ENCODE peak calls at places on chromosomes 6 and 20, in nine cellular contexts. One of them, this sample, is unnamed.

GRCh38 chr6:87391334-87391733 is 16.4 kb upstream of the CFAP206 start:
- DNase-seq in RWPE1: peak
- DNase-seq in OCI-LY7: peak
- DNase-seq in adrenal gland: peak
- DNase-seq in coronary artery: no peak
- DNase-seq in A549: peak
- DNase-seq in transverse colon: no peak
- DNase-seq in heart right ventricle: no peak
- DNase-seq in iPS DF 6.9: peak
- DNase-seq in this sample: peak

GRCh38 chr6:12598919-12599318 is 117.6 kb upstream of the PHACTR1 start:
- DNase-seq in RWPE1: no peak
- DNase-seq in OCI-LY7: no peak
- DNase-seq in adrenal gland: no peak
- DNase-seq in coronary artery: no peak
- DNase-seq in A549: no peak
- DNase-seq in transverse colon: no peak
- DNase-seq in heart right ventricle: no peak
- DNase-seq in iPS DF 6.9: no peak
- DNase-seq in this sample: no peak

GRCh38 chr6:109252261-109253041 is 129.8 kb downstream of the CD164 start:
- DNase-seq in RWPE1: no peak
- DNase-seq in OCI-LY7: no peak
- DNase-seq in adrenal gland: no peak
- DNase-seq in coronary artery: no peak
- DNase-seq in A549: no peak
- DNase-seq in transverse colon: no peak
- DNase-seq in heart right ventricle: no peak
- DNase-seq in iPS DF 6.9: no peak
- DNase-seq in this sample: no peak

GRCh38 chr6:45548657-45549515 is 171.2 kb upstream of the SUPT3H start:
- DNase-seq in RWPE1: no peak
- DNase-seq in OCI-LY7: no peak
- DNase-seq in adrenal gland: no peak
- DNase-seq in coronary artery: no peak
- DNase-seq in A549: no peak
- DNase-seq in transverse colon: peak
- DNase-seq in heart right ventricle: no peak
- DNase-seq in iPS DF 6.9: no peak
- DNase-seq in this sample: no peak

GRCh38 chr6:119544325-119545150 is 195.0 kb upstream of the MAN1A1 start:
- DNase-seq in RWPE1: no peak
- DNase-seq in OCI-LY7: no peak
- DNase-seq in adrenal gland: no peak
- DNase-seq in coronary artery: no peak
- DNase-seq in A549: no peak
- DNase-seq in transverse colon: no peak
- DNase-seq in heart right ventricle: no peak
- DNase-seq in iPS DF 6.9: no peak
- DNase-seq in this sample: peak

GRCh38 chr6:40387127-40387870 is 199.9 kb downstream of the LRFN2 start:
- DNase-seq in RWPE1: no peak
- DNase-seq in OCI-LY7: no peak
- DNase-seq in adrenal gland: no peak
- DNase-seq in coronary artery: no peak
- DNase-seq in A549: no peak
- DNase-seq in transverse colon: no peak
- DNase-seq in heart right ventricle: no peak
- DNase-seq in iPS DF 6.9: no peak
- DNase-seq in this sample: no peak

GRCh38 chr20:63740501-63741353 is 1.2 kb downstream of the SLC2A4RG start:
- DNase-seq in RWPE1: peak
- DNase-seq in OCI-LY7: peak
- DNase-seq in adrenal gland: peak
- DNase-seq in coronary artery: peak
- DNase-seq in A549: peak
- DNase-seq in transverse colon: peak
- DNase-seq in heart right ventricle: peak
- DNase-seq in iPS DF 6.9: no peak
- DNase-seq in this sample: peak

GRCh38 chr6:89509719-89510339 is 76.9 kb downstream of the ANKRD6 start:
- DNase-seq in RWPE1: peak
- DNase-seq in OCI-LY7: no peak
- DNase-seq in adrenal gland: no peak
- DNase-seq in coronary artery: no peak
- DNase-seq in A549: no peak
- DNase-seq in transverse colon: no peak
- DNase-seq in heart right ventricle: peak
- DNase-seq in iPS DF 6.9: no peak
- DNase-seq in this sample: peak

GRCh38 chr20:17423782-17424181 is 107.4 kb downstream of the BFSP1 start:
- DNase-seq in RWPE1: no peak
- DNase-seq in OCI-LY7: no peak
- DNase-seq in adrenal gland: no peak
- DNase-seq in coronary artery: no peak
- DNase-seq in A549: no peak
- DNase-seq in transverse colon: no peak
- DNase-seq in heart right ventricle: no peak
- DNase-seq in iPS DF 6.9: no peak
- DNase-seq in this sample: no peak

GRCh38 chr6:32609391-32609730 is 19.7 kb upstream of the HLA-DRB1 start:
- DNase-seq in RWPE1: no peak
- DNase-seq in OCI-LY7: no peak
- DNase-seq in adrenal gland: no peak
- DNase-seq in coronary artery: no peak
- DNase-seq in A549: no peak
- DNase-seq in transverse colon: no peak
- DNase-seq in heart right ventricle: no peak
- DNase-seq in iPS DF 6.9: no peak
- DNase-seq in this sample: no peak

GRCh38 chr20:44600758-44601562 is 18.6 kb downstream of the PKIG start:
- DNase-seq in RWPE1: no peak
- DNase-seq in OCI-LY7: no peak
- DNase-seq in adrenal gland: peak
- DNase-seq in coronary artery: no peak
- DNase-seq in A549: no peak
- DNase-seq in transverse colon: no peak
- DNase-seq in heart right ventricle: peak
- DNase-seq in iPS DF 6.9: no peak
- DNase-seq in this sample: no peak

DNA sequence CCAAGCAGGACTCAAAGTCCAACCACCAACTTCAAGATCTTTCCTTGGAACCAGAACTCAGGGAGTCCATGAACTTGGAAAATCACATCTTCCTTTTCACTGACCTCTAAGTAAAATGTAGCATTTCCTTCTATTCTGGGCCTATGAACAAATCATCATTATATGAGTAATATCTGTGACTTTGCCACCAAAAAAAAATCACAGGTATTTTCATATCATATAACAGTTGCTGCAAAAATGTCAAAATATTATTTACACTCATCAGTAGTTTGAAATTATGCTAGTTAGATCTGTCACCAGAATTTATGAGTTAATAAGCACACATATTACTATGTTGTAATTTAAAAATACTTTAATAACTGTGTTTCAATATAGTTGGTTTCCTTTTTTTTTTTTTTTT is 27.3 kb upstream of the TLDC2 start:
- DNase-seq in RWPE1: no peak
- DNase-seq in OCI-LY7: no peak
- DNase-seq in adrenal gland: no peak
- DNase-seq in coronary artery: no peak
- DNase-seq in A549: no peak
- DNase-seq in transverse colon: no peak
- DNase-seq in heart right ventricle: no peak
- DNase-seq in iPS DF 6.9: no peak
- DNase-seq in this sample: no peak
- H3K27ac ChIP-seq in RWPE1: peak
- H3K27ac ChIP-seq in OCI-LY7: no peak
- H3K27ac ChIP-seq in adrenal gland: peak
- H3K27ac ChIP-seq in coronary artery: peak
- H3K27ac ChIP-seq in A549: peak
- H3K27ac ChIP-seq in transverse colon: peak
- H3K27ac ChIP-seq in heart right ventricle: peak
- H3K27ac ChIP-seq in iPS DF 6.9: no peak
- H3K27ac ChIP-seq in this sample: peak

GRCh38 chr20:15556869-15557268 is 1016.4 kb downstream of the KIF16B start:
- DNase-seq in RWPE1: no peak
- DNase-seq in OCI-LY7: no peak
- DNase-seq in adrenal gland: no peak
- DNase-seq in coronary artery: no peak
- DNase-seq in A549: no peak
- DNase-seq in transverse colon: no peak
- DNase-seq in heart right ventricle: no peak
- DNase-seq in iPS DF 6.9: no peak
- DNase-seq in this sample: no peak
- H3K27ac ChIP-seq in RWPE1: no peak
- H3K27ac ChIP-seq in OCI-LY7: no peak
- H3K27ac ChIP-seq in adrenal gland: no peak
- H3K27ac ChIP-seq in coronary artery: no peak
- H3K27ac ChIP-seq in A549: no peak
- H3K27ac ChIP-seq in transverse colon: no peak
- H3K27ac ChIP-seq in heart right ventricle: no peak
- H3K27ac ChIP-seq in iPS DF 6.9: no peak
- H3K27ac ChIP-seq in this sample: no peak

GRCh38 chr6:52497652-52498408 is 77.7 kb downstream of the EFHC1 start:
- DNase-seq in RWPE1: no peak
- DNase-seq in OCI-LY7: peak
- DNase-seq in adrenal gland: no peak
- DNase-seq in coronary artery: no peak
- DNase-seq in A549: no peak
- DNase-seq in transverse colon: peak
- DNase-seq in heart right ventricle: peak
- DNase-seq in iPS DF 6.9: no peak
- DNase-seq in this sample: no peak

GRCh38 chr6:52499681-52500239 is 77.1 kb downstream of the TRAM2 start:
- DNase-seq in RWPE1: no peak
- DNase-seq in OCI-LY7: no peak
- DNase-seq in adrenal gland: no peak
- DNase-seq in coronary artery: no peak
- DNase-seq in A549: no peak
- DNase-seq in transverse colon: no peak
- DNase-seq in heart right ventricle: peak
- DNase-seq in iPS DF 6.9: no peak
- DNase-seq in this sample: peak

GRCh38 chr6:52499026-52499425 is 77.8 kb downstream of the TRAM2 start:
- DNase-seq in RWPE1: no peak
- DNase-seq in OCI-LY7: peak
- DNase-seq in adrenal gland: no peak
- DNase-seq in coronary artery: no peak
- DNase-seq in A549: no peak
- DNase-seq in transverse colon: no peak
- DNase-seq in heart right ventricle: no peak
- DNase-seq in iPS DF 6.9: no peak
- DNase-seq in this sample: no peak

GRCh38 chr6:52500268-52501129 is 76.4 kb downstream of the TRAM2 start:
- DNase-seq in RWPE1: no peak
- DNase-seq in OCI-LY7: no peak
- DNase-seq in adrenal gland: no peak
- DNase-seq in coronary artery: no peak
- DNase-seq in A549: no peak
- DNase-seq in transverse colon: no peak
- DNase-seq in heart right ventricle: no peak
- DNase-seq in iPS DF 6.9: no peak
- DNase-seq in this sample: no peak

GRCh38 chr6:52498538-52499017 is 78.3 kb downstream of the TRAM2 start:
- DNase-seq in RWPE1: no peak
- DNase-seq in OCI-LY7: peak
- DNase-seq in adrenal gland: no peak
- DNase-seq in coronary artery: no peak
- DNase-seq in A549: no peak
- DNase-seq in transverse colon: peak
- DNase-seq in heart right ventricle: no peak
- DNase-seq in iPS DF 6.9: no peak
- DNase-seq in this sample: no peak
- H3K27ac ChIP-seq in RWPE1: peak
- H3K27ac ChIP-seq in OCI-LY7: peak
- H3K27ac ChIP-seq in adrenal gland: no peak
- H3K27ac ChIP-seq in coronary artery: peak
- H3K27ac ChIP-seq in A549: no peak
- H3K27ac ChIP-seq in transverse colon: peak
- H3K27ac ChIP-seq in heart right ventricle: peak
- H3K27ac ChIP-seq in iPS DF 6.9: no peak
- H3K27ac ChIP-seq in this sample: no peak

GRCh38 chr6:129865013-129865412 is 3.9 kb upstream of the TMEM244 start:
- DNase-seq in RWPE1: no peak
- DNase-seq in OCI-LY7: peak
- DNase-seq in adrenal gland: no peak
- DNase-seq in coronary artery: no peak
- DNase-seq in A549: peak
- DNase-seq in transverse colon: no peak
- DNase-seq in heart right ventricle: no peak
- DNase-seq in iPS DF 6.9: no peak
- DNase-seq in this sample: no peak

GRCh38 chr6:129866256-129866655 is 5.1 kb upstream of the TMEM244 start:
- DNase-seq in RWPE1: no peak
- DNase-seq in OCI-LY7: no peak
- DNase-seq in adrenal gland: no peak
- DNase-seq in coronary artery: no peak
- DNase-seq in A549: no peak
- DNase-seq in transverse colon: no peak
- DNase-seq in heart right ventricle: no peak
- DNase-seq in iPS DF 6.9: no peak
- DNase-seq in this sample: no peak

GRCh38 chr6:129860901-129861665 is at the start of gene TMEM244:
- DNase-seq in RWPE1: no peak
- DNase-seq in OCI-LY7: no peak
- DNase-seq in adrenal gland: no peak
- DNase-seq in coronary artery: no peak
- DNase-seq in A549: no peak
- DNase-seq in transverse colon: no peak
- DNase-seq in heart right ventricle: no peak
- DNase-seq in iPS DF 6.9: no peak
- DNase-seq in this sample: no peak

GRCh38 chr6:129866688-129867087 is 5.6 kb upstream of the TMEM244 start:
- DNase-seq in RWPE1: no peak
- DNase-seq in OCI-LY7: no peak
- DNase-seq in adrenal gland: no peak
- DNase-seq in coronary artery: no peak
- DNase-seq in A549: no peak
- DNase-seq in transverse colon: no peak
- DNase-seq in heart right ventricle: no peak
- DNase-seq in iPS DF 6.9: no peak
- DNase-seq in this sample: no peak

GRCh38 chr6:129863664-129864063 is 2.5 kb upstream of the TMEM244 start:
- DNase-seq in RWPE1: peak
- DNase-seq in OCI-LY7: no peak
- DNase-seq in adrenal gland: no peak
- DNase-seq in coronary artery: no peak
- DNase-seq in A549: no peak
- DNase-seq in transverse colon: no peak
- DNase-seq in heart right ventricle: no peak
- DNase-seq in iPS DF 6.9: no peak
- DNase-seq in this sample: no peak
- H3K27ac ChIP-seq in RWPE1: no peak
- H3K27ac ChIP-seq in OCI-LY7: no peak
- H3K27ac ChIP-seq in adrenal gland: no peak
- H3K27ac ChIP-seq in coronary artery: no peak
- H3K27ac ChIP-seq in A549: no peak
- H3K27ac ChIP-seq in transverse colon: no peak
- H3K27ac ChIP-seq in heart right ventricle: no peak
- H3K27ac ChIP-seq in iPS DF 6.9: no peak
- H3K27ac ChIP-seq in this sample: no peak

GRCh38 chr6:169639653-169640278 is 62.1 kb downstream of the WDR27 start:
- DNase-seq in RWPE1: no peak
- DNase-seq in OCI-LY7: peak
- DNase-seq in adrenal gland: no peak
- DNase-seq in coronary artery: no peak
- DNase-seq in A549: no peak
- DNase-seq in transverse colon: no peak
- DNase-seq in heart right ventricle: no peak
- DNase-seq in iPS DF 6.9: no peak
- DNase-seq in this sample: no peak
- H3K27ac ChIP-seq in RWPE1: no peak
- H3K27ac ChIP-seq in OCI-LY7: no peak
- H3K27ac ChIP-seq in adrenal gland: no peak
- H3K27ac ChIP-seq in coronary artery: no peak
- H3K27ac ChIP-seq in A549: no peak
- H3K27ac ChIP-seq in transverse colon: no peak
- H3K27ac ChIP-seq in heart right ventricle: no peak
- H3K27ac ChIP-seq in iPS DF 6.9: no peak
- H3K27ac ChIP-seq in this sample: no peak

This sample was measured in cardiac muscle cell.